ENCODE peak calls at places on chromosomes 12 and 14, in four cellular contexts. M is fibroblast of lung, E is Peyer's patch, Q is tibial artery. D is an unnamed sample.

GRCh38 chr12:90253142-90253541 is 544.5 kb upstream of the ATP2B1 start:
- DNase-seq in M (no peak), E (peak; percentile 20), Q (no peak), D (no peak)

GRCh38 chr12:47237751-47238211 is 158.0 kb upstream of the AMIGO2 start:
- DNase-seq in M (no peak), E (no peak), Q (no peak), D (peak; percentile 62)

GRCh38 chr12:131617596-131618302 is 93.1 kb upstream of the SFSWAP start:
- DNase-seq in M (no peak), E (no peak), Q (no peak), D (no peak)

GRCh38 chr12:75437564-75437963 is 43.0 kb upstream of the GLIPR1 start:
- DNase-seq in M (peak; percentile 44), E (no peak), Q (no peak), D (peak; percentile 44)

GRCh38 chr12:51009038-51009437 is 17.1 kb downstream of the SLC11A2 start:
- DNase-seq in M (peak; percentile 16), E (peak; percentile 59), Q (peak; percentile 87), D (no peak)

GRCh38 chr14:72619071-72619710 is 274.7 kb downstream of the DPF3 start:
- DNase-seq in M (no peak), E (no peak), Q (no peak), D (no peak)

GRCh38 chr12:1567852-1568251 is 26.5 kb downstream of the FBXL14 start:
- DNase-seq in M (no peak), E (no peak), Q (no peak), D (no peak)

GRCh38 chr14:32588448-32589320 is 259.6 kb downstream of the AKAP6 start:
- DNase-seq in M (peak; percentile 55), E (no peak), Q (no peak), D (peak; percentile 73)

GRCh38 chr12:113524495-113524894 is 52.8 kb upstream of the LHX5 start:
- DNase-seq in M (no peak), E (no peak), Q (no peak), D (no peak)

GRCh38 chr12:107386569-107386968 is 293.2 kb upstream of the CRY1 start:
- DNase-seq in M (no peak), E (no peak), Q (no peak), D (no peak)

GRCh38 chr12:64757778-64758177 is 1.4 kb downstream of the GNS start:
- DNase-seq in M (no peak), E (no peak), Q (no peak), D (peak; percentile 18)

GRCh38 chr14:99860219-99860618 is 67.0 kb downstream of the EML1 start:
- DNase-seq in M (no peak), E (no peak), Q (no peak), D (no peak)

GRCh38 chr12:94971923-94972322 is 31.6 kb downstream of the NDUFA12 start:
- DNase-seq in M (no peak), E (no peak), Q (no peak), D (no peak)

GRCh38 chr12:7869137-7869536 is 3.6 kb downstream of the SLC2A14 start:
- DNase-seq in M (peak; percentile 47), E (no peak), Q (no peak), D (peak; percentile 50)

GRCh38 chr14:90281261-90281660 is 24.9 kb downstream of the PSMC1 start:
- DNase-seq in M (peak; percentile 90), E (no peak), Q (no peak), D (peak; percentile 63)

GRCh38 chr14:77599894-77600293 is 16.5 kb downstream of the SPTLC2 start:
- DNase-seq in M (peak; percentile 57), E (no peak), Q (no peak), D (peak; percentile 38)

GRCh38 chr14:77921820-77922219 is 121.9 kb downstream of the ADCK1 start:
- DNase-seq in M (no peak), E (no peak), Q (no peak), D (no peak)

GRCh38 chr12:92109613-92110012 is 36.0 kb downstream of the BTG1 start:
- DNase-seq in M (no peak), E (no peak), Q (no peak), D (no peak)

GRCh38 chr12:115452751-115453281 is 768.8 kb upstream of the TBX3 start:
- DNase-seq in M (no peak), E (no peak), Q (no peak), D (no peak)

GRCh38 chr12:65895759-65896656 is 71.7 kb downstream of the HMGA2 start:
- DNase-seq in M (peak; percentile 69), E (no peak), Q (no peak), D (peak; percentile 51)

GRCh38 chr12:20704860-20705259 is 9.7 kb downstream of the SLCO1C1 start:
- DNase-seq in M (no peak), E (no peak), Q (no peak), D (no peak)

GRCh38 chr12:28253175-28253641 is 63.0 kb downstream of the CCDC91 start:
- DNase-seq in M (peak; percentile 80), E (no peak), Q (no peak), D (no peak)

DNA sequence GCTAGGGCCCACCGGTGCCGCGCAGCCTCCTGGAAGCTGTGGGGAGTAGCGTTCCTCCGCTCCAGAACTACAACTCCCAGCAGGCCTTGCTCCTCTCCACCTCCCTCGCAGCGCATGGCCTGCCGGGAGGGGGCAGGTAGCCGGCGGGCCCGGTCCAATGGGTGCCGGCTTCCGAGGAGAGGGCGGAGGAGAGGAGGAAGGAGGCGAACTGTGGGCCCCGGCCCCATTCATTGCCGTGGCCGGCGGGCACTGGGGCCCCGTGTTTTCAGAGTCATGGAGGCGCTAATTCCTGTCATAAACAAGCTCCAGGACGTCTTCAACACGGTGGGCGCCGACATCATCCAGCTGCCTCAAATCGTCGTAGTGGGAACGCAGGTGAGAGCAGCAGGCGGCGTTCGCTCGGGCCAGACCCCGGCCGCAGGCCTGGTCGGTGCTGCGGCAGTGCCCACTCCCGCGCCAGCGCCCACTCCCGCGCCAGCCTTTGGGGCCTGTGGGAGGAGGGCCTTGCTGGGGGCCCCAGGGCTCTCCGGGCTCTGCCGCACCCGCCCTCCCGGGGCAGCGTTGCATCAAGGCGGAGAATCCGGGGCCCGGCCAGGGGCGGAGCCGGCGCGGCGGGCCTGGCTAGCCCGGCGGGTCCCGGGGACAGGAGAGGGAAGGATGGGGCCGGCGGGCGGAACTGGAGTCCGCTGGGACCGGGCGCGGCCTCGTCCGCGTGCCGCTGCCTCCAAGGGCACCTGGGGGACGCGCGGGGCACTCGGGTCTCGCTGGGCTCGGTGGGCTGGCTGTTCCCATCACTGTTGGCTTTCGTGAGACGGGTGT is at the start of gene DNM1L:
- DNase-seq in M (peak; percentile 97), E (peak; percentile 92), Q (peak; percentile 97), D (peak; percentile 92)
- TF ChIP-seq CTCF in M (no peak), E (peak; percentile 30), Q (peak; percentile 20), D (peak; percentile 10)

GRCh38 chr12:96698521-96698920 is 208.5 kb upstream of the NEDD1 start:
- DNase-seq in M (no peak), E (no peak), Q (no peak), D (peak; percentile 30)

DNA sequence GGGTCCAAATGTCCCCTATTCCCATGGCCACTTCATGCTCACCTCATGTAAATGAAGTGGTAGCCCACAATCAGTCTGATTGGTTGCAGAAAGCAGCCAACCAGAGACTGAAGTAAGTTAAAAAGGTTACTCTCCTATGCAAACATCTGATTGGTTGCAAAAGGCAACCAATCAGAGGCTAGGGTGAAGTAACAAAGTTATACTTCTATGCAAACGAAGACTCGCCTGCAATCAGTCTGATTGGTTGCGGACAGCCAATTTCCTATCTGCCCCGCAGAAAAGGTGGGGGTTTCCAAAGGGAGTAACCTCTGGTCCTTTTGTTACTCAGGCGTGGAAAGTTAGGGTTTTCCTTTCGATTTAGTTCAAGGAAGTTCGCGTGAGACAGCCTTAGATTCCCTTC is 208.1 kb upstream of the NEDD1 start:
- DNase-seq in M (no peak), E (no peak), Q (no peak), D (no peak)
- H3K4me3 ChIP-seq in M (no peak overlapping the region), E (no peak overlapping the region), Q (no peak overlapping the region), D (no peak overlapping the region)

GRCh38 chr12:68786929-68787328 is 21.0 kb upstream of the MDM2 start:
- DNase-seq in M (no peak), E (no peak), Q (no peak), D (no peak)
- TF ChIP-seq CTCF in M (no peak), E (no peak), Q (no peak), D (peak; percentile 25)

DNA sequence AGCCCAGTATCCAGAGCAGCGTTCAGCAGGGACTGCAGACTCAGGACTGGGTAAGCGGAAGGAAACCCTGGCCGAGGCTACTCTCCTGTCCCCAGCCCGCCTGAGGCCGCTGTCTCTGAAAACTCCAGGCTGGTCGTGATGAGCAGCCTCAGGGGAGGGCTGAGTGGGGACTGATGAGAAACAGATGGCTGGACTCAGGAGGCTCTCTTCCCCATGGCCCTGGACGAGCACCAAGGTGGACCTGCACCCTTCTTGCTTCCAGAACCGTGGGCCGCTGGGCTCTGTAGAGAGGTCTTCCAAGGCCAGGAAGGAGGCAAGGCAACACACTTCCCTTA is 1.1 kb downstream of the TEX22 start:
- DNase-seq in M (no peak), E (no peak), Q (no peak), D (no peak)
- H3K4me3 ChIP-seq in M (peak overlapping the region; percentile 79), E (peak overlapping the region; percentile 55), Q (no peak overlapping the region), D (peak overlapping the region; percentile 86)

D was measured in fibroblast of the aortic adventitia.